ENCODE peak calls at places on chromosomes 6 and 20, in five cellular contexts. One of them, this sample, is unnamed.
A peak's percentile ranks its signal among the peaks of the same experiment; 100 is the strongest.

GRCh38 chr6:132736239-132736638 is 21.5 kb downstream of the VNN2 start:
- DNase-seq in aorta: no peak
- DNase-seq in colonic mucosa: no peak
- DNase-seq in DND-41: no peak
- DNase-seq in right cardiac atrium: no peak
- DNase-seq in this sample: peak; percentile 33

GRCh38 chr6:90184334-90185298 is 112.0 kb downstream of the BACH2 start:
- DNase-seq in colonic mucosa: no peak
- DNase-seq in aorta: no peak
- DNase-seq in right cardiac atrium: no peak
- DNase-seq in DND-41: no peak
- DNase-seq in this sample: no peak

GRCh38 chr6:156533860-156534580 is 243.2 kb upstream of the ARID1B start:
- DNase-seq in right cardiac atrium: no peak
- DNase-seq in colonic mucosa: no peak
- DNase-seq in aorta: no peak
- DNase-seq in DND-41: no peak
- DNase-seq in this sample: no peak

GRCh38 chr20:37574199-37574890 is 46.7 kb upstream of the BLCAP start:
- DNase-seq in DND-41: no peak
- DNase-seq in colonic mucosa: no peak
- DNase-seq in aorta: no peak
- DNase-seq in right cardiac atrium: no peak
- DNase-seq in this sample: no peak

GRCh38 chr20:51750037-51750769 is 18.0 kb downstream of the ATP9A start:
- DNase-seq in DND-41: no peak
- DNase-seq in right cardiac atrium: no peak
- DNase-seq in aorta: peak; percentile 93
- DNase-seq in colonic mucosa: peak; percentile 91
- DNase-seq in this sample: peak; percentile 15

GRCh38 chr6:148973809-148974208 is 227.0 kb downstream of the UST start:
- DNase-seq in aorta: no peak
- DNase-seq in DND-41: no peak
- DNase-seq in colonic mucosa: no peak
- DNase-seq in right cardiac atrium: no peak
- DNase-seq in this sample: no peak

GRCh38 chr6:167756594-167756993 is 70.1 kb upstream of the AFDN start:
- DNase-seq in right cardiac atrium: no peak
- DNase-seq in DND-41: no peak
- DNase-seq in colonic mucosa: no peak
- DNase-seq in aorta: no peak
- DNase-seq in this sample: no peak

GRCh38 chr20:4912380-4913142 is 88.7 kb downstream of the SLC23A2 start:
- DNase-seq in DND-41: no peak
- DNase-seq in right cardiac atrium: peak; percentile 33
- DNase-seq in colonic mucosa: no peak
- DNase-seq in aorta: no peak
- DNase-seq in this sample: no peak

GRCh38 chr20:17638835-17639407 is 43.1 kb downstream of the RRBP1 start:
- DNase-seq in aorta: no peak
- DNase-seq in colonic mucosa: no peak
- DNase-seq in DND-41: no peak
- DNase-seq in right cardiac atrium: no peak
- DNase-seq in this sample: no peak

GRCh38 chr6:44738652-44739141 is 351.2 kb downstream of the CDC5L start:
- DNase-seq in aorta: no peak
- DNase-seq in colonic mucosa: no peak
- DNase-seq in right cardiac atrium: no peak
- DNase-seq in DND-41: no peak
- DNase-seq in this sample: no peak

GRCh38 chr20:32010096-32010495 is at the start of gene CCM2L:
- DNase-seq in aorta: no peak
- DNase-seq in colonic mucosa: no peak
- DNase-seq in DND-41: no peak
- DNase-seq in right cardiac atrium: peak; percentile 73
- DNase-seq in this sample: no peak

GRCh38 chr20:60258255-60258863 is 300.1 kb downstream of the CDH26 start:
- DNase-seq in colonic mucosa: no peak
- DNase-seq in aorta: no peak
- DNase-seq in DND-41: no peak
- DNase-seq in right cardiac atrium: no peak
- DNase-seq in this sample: no peak

GRCh38 chr6:151738960-151739359 is 68.5 kb upstream of the ESR1 start:
- DNase-seq in DND-41: no peak
- DNase-seq in aorta: no peak
- DNase-seq in right cardiac atrium: no peak
- DNase-seq in colonic mucosa: no peak
- DNase-seq in this sample: no peak

GRCh38 chr6:147285087-147285855 is 81.1 kb downstream of the STXBP5 start:
- DNase-seq in aorta: no peak
- DNase-seq in colonic mucosa: no peak
- DNase-seq in DND-41: no peak
- DNase-seq in right cardiac atrium: no peak
- DNase-seq in this sample: peak; percentile 19

GRCh38 chr6:40986871-40987270 is 52.1 kb downstream of the UNC5CL start:
- DNase-seq in right cardiac atrium: no peak
- DNase-seq in DND-41: no peak
- DNase-seq in aorta: no peak
- DNase-seq in colonic mucosa: no peak
- DNase-seq in this sample: no peak

GRCh38 chr20:37890643-37891042 is 12.3 kb upstream of the VSTM2L start:
- DNase-seq in DND-41: no peak
- DNase-seq in right cardiac atrium: no peak
- DNase-seq in aorta: no peak
- DNase-seq in colonic mucosa: no peak
- DNase-seq in this sample: no peak

GRCh38 chr6:122130026-122130348 is 269.5 kb upstream of the HSF2 start:
- DNase-seq in right cardiac atrium: peak; percentile 17
- DNase-seq in DND-41: no peak
- DNase-seq in colonic mucosa: no peak
- DNase-seq in aorta: no peak
- DNase-seq in this sample: peak; percentile 6

GRCh38 chr20:21693322-21693721 is 12.1 kb upstream of the PAX1 start:
- DNase-seq in aorta: no peak
- DNase-seq in DND-41: peak; percentile 20
- DNase-seq in right cardiac atrium: no peak
- DNase-seq in colonic mucosa: no peak
- DNase-seq in this sample: no peak

GRCh38 chr6:7402746-7403145 is 13.1 kb downstream of the RIOK1 start:
- DNase-seq in colonic mucosa: no peak
- DNase-seq in DND-41: no peak
- DNase-seq in aorta: no peak
- DNase-seq in right cardiac atrium: no peak
- DNase-seq in this sample: no peak

GRCh38 chr6:108689279-108690161 is 128.8 kb downstream of the FOXO3 start:
- DNase-seq in DND-41: no peak
- DNase-seq in colonic mucosa: peak; percentile 42
- DNase-seq in right cardiac atrium: peak; percentile 92
- DNase-seq in aorta: peak; percentile 95
- DNase-seq in this sample: no peak

GRCh38 chr20:2693996-2694471 is 1.5 kb downstream of the EBF4 start:
- DNase-seq in right cardiac atrium: no peak
- DNase-seq in DND-41: no peak
- DNase-seq in colonic mucosa: no peak
- DNase-seq in aorta: peak; percentile 63
- DNase-seq in this sample: no peak

GRCh38 chr6:82205793-82206425 is 41.6 kb downstream of the IBTK start:
- DNase-seq in aorta: no peak
- DNase-seq in DND-41: no peak
- DNase-seq in right cardiac atrium: no peak
- DNase-seq in colonic mucosa: no peak
- DNase-seq in this sample: no peak

GRCh38 chr20:58829531-58829941 is 21.2 kb downstream of the GNAS-AS1 start:
- DNase-seq in DND-41: no peak
- DNase-seq in right cardiac atrium: no peak
- DNase-seq in aorta: peak; percentile 77
- DNase-seq in colonic mucosa: no peak
- DNase-seq in this sample: no peak

GRCh38 chr6:154460306-154461071 is 50.0 kb downstream of the CNKSR3 start:
- DNase-seq in DND-41: no peak
- DNase-seq in right cardiac atrium: no peak
- DNase-seq in colonic mucosa: no peak
- DNase-seq in aorta: no peak
- DNase-seq in this sample: no peak

GRCh38 chr6:90005048-90005827 is 111.0 kb downstream of the GJA10 start:
- DNase-seq in aorta: peak; percentile 77
- DNase-seq in right cardiac atrium: peak; percentile 25
- DNase-seq in DND-41: no peak
- DNase-seq in colonic mucosa: no peak
- DNase-seq in this sample: no peak

GRCh38 chr20:645318-646106 is 7.5 kb downstream of the SRXN1 start:
- DNase-seq in colonic mucosa: peak; percentile 75
- DNase-seq in aorta: peak; percentile 88
- DNase-seq in right cardiac atrium: peak; percentile 91
- DNase-seq in DND-41: peak; percentile 80
- DNase-seq in this sample: peak; percentile 61

GRCh38 chr6:37993596-37993995 is 174.1 kb downstream of the ZFAND3 start:
- DNase-seq in aorta: no peak
- DNase-seq in DND-41: no peak
- DNase-seq in colonic mucosa: no peak
- DNase-seq in right cardiac atrium: no peak
- DNase-seq in this sample: no peak
- H3K27ac ChIP-seq in aorta: no peak overlapping the region
- H3K27ac ChIP-seq in DND-41: no peak overlapping the region
- H3K27ac ChIP-seq in colonic mucosa: no peak overlapping the region
- H3K27ac ChIP-seq in right cardiac atrium: no peak overlapping the region
- H3K27ac ChIP-seq in this sample: no peak overlapping the region

DNA sequence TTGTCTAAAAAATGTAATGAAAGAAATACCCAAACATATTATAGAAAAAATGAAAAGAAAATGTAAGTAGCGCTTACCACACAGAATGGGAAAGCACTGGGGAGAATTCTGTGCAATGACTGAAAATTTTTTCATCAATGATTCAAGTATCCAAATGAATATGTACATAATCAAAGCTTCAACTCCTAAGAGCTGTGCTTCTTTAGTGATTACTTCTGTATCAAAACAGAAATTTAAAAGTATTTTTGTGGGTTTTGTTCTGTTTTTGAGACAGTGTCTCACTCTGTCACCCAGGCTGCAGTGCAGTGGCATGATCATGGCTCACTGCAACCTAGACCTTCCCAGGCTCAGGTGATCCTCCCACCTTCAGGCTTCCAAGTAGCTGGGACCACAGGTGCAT is 13.7 kb downstream of the LMBRD1 start:
- DNase-seq in aorta: no peak
- DNase-seq in colonic mucosa: no peak
- DNase-seq in DND-41: no peak
- DNase-seq in right cardiac atrium: no peak
- DNase-seq in this sample: no peak
- H3K4me1 ChIP-seq in aorta: no peaks in the 10 kb centered on the region
- H3K4me1 ChIP-seq in colonic mucosa: peaks cover 4% of the 10 kb centered on the region
- H3K4me1 ChIP-seq in DND-41: no peaks in the 10 kb centered on the region
- H3K4me1 ChIP-seq in right cardiac atrium: peaks cover 2% of the 10 kb centered on the region
- H3K4me1 ChIP-seq in this sample: peaks cover 14% of the 10 kb centered on the region

DNA sequence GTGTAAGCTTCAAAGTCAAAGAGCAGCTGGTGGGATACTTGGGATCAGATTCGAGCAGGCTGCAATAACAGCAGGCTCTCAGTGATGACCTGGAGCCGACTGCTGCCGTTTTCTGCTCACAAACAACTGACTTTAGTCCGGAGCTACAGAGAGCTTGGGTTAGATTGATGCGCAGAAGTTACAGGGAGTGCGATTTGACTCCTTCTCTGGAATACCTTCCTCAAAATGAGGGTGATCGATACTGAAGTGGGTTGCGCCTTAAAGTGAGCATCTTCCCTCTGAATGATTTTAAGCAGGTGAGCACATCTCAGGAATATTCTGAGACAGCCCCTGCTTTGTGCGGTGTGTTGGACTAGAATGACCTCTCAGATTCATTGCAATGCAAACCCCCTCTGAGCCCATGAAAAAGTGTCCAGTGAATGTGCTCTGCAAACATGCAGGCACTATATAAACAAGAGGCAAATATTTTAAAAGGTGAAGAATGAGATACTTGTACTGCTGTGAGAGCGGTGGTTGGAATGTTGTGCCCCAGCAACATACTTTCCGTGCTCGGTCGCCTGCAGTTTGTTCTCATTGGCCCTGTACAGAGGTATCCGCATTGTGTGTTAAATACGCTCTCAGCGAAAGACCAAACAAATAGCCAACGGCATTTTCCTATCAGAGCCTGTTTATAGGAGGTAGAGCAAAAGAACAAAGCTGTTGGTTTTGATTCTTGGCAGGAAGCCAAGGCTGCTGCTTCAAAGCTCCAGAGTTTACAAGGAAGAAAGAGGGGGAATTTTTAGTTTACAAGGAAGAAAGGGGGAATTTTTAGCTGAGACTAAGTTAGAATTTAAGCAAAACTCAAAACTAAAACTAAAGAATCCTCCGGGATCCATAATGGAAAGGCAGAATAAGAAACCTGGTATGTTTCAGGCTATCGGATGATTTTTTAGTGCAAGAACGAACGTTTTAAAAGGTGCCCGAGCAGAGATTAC is 67.7 kb downstream of the PHACTR2 start:
- DNase-seq in right cardiac atrium: no peak
- DNase-seq in aorta: no peak
- DNase-seq in colonic mucosa: peak; percentile 77
- DNase-seq in DND-41: no peak
- DNase-seq in this sample: no peak
- H3K27ac ChIP-seq in right cardiac atrium: peak overlapping the region; percentile 6
- H3K27ac ChIP-seq in aorta: peak overlapping the region; percentile 99
- H3K27ac ChIP-seq in colonic mucosa: peak overlapping the region; percentile 65
- H3K27ac ChIP-seq in DND-41: no peak overlapping the region
- H3K27ac ChIP-seq in this sample: no peak overlapping the region

GRCh38 chr6:31899882-31900722 is 1.8 kb downstream of the ZBTB12 start:
- DNase-seq in colonic mucosa: no peak
- DNase-seq in right cardiac atrium: peak; percentile 68
- DNase-seq in DND-41: peak; percentile 15
- DNase-seq in aorta: no peak
- DNase-seq in this sample: no peak
- H3K4me1 ChIP-seq in colonic mucosa: no peaks in the 10 kb centered on the region
- H3K4me1 ChIP-seq in right cardiac atrium: peaks cover 9% of the 10 kb centered on the region
- H3K4me1 ChIP-seq in DND-41: peaks cover 52% of the 10 kb centered on the region
- H3K4me1 ChIP-seq in aorta: no peaks in the 10 kb centered on the region
- H3K4me1 ChIP-seq in this sample: peaks cover 43% of the 10 kb centered on the region

DNA sequence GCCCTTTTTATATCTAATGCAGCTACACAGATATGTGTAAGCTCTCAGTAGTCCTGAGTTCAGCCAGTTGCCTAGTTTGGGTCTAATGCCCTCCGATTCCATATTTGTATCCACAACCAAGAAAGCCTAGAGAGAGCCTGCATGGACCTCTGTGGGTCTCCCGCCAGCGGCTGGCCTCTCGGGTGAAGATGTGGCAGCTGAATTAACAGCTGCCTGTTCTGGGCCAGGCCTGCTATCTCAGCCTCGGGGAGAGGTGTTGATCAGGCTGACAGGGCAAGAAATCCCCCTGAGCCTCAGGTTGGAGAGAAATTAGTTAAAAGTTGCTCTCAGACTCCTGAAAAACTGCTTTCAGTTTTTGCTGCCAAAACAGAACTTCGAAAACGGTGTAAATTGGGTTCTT is 19.8 kb downstream of the PTK7 start:
- DNase-seq in colonic mucosa: no peak
- DNase-seq in aorta: peak; percentile 24
- DNase-seq in right cardiac atrium: no peak
- DNase-seq in DND-41: no peak
- DNase-seq in this sample: no peak
- H3K27ac ChIP-seq in colonic mucosa: no peak overlapping the region
- H3K27ac ChIP-seq in aorta: no peak overlapping the region
- H3K27ac ChIP-seq in right cardiac atrium: no peak overlapping the region
- H3K27ac ChIP-seq in DND-41: no peak overlapping the region
- H3K27ac ChIP-seq in this sample: no peak overlapping the region

This sample was measured in CD4-positive, CD25-positive, alpha-beta regulatory T cell.